ENCODE peak calls at places on chromosomes 13 and 19, in ten cellular contexts. One of them, this sample, is unnamed.

GRCh38 chr19:15587663-15588062 is 27.4 kb upstream of the CYP4F8 start:
- DNase-seq in cardiac fibroblast: no peak
- DNase-seq in AG04449: no peak
- DNase-seq in HFF-Myc: no peak
- DNase-seq in right lobe of liver: peak
- DNase-seq in osteoblast: peak
- DNase-seq in fibroblast of lung: no peak
- DNase-seq in OCI-LY7: no peak
- DNase-seq in spleen: peak
- DNase-seq in colonic mucosa: no peak
- DNase-seq in this sample: no peak

GRCh38 chr13:110546933-110547332 is 14.6 kb downstream of the RAB20 start:
- DNase-seq in cardiac fibroblast: peak
- DNase-seq in AG04449: peak
- DNase-seq in HFF-Myc: no peak
- DNase-seq in right lobe of liver: peak
- DNase-seq in osteoblast: peak
- DNase-seq in fibroblast of lung: peak
- DNase-seq in OCI-LY7: no peak
- DNase-seq in spleen: peak
- DNase-seq in colonic mucosa: peak
- DNase-seq in this sample: peak

GRCh38 chr13:110349239-110349638 is 42.2 kb downstream of the COL4A2 start:
- DNase-seq in cardiac fibroblast: no peak
- DNase-seq in AG04449: no peak
- DNase-seq in HFF-Myc: no peak
- DNase-seq in right lobe of liver: no peak
- DNase-seq in osteoblast: no peak
- DNase-seq in fibroblast of lung: no peak
- DNase-seq in OCI-LY7: no peak
- DNase-seq in spleen: no peak
- DNase-seq in colonic mucosa: no peak
- DNase-seq in this sample: no peak

GRCh38 chr19:41876847-41877489 is at the start of gene CD79A:
- DNase-seq in cardiac fibroblast: no peak
- DNase-seq in AG04449: no peak
- DNase-seq in HFF-Myc: no peak
- DNase-seq in right lobe of liver: no peak
- DNase-seq in osteoblast: no peak
- DNase-seq in fibroblast of lung: no peak
- DNase-seq in OCI-LY7: peak
- DNase-seq in spleen: peak
- DNase-seq in colonic mucosa: no peak
- DNase-seq in this sample: no peak

GRCh38 chr19:42086188-42086736 is 10.3 kb downstream of the ZNF574 start:
- DNase-seq in cardiac fibroblast: no peak
- DNase-seq in AG04449: no peak
- DNase-seq in HFF-Myc: no peak
- DNase-seq in right lobe of liver: no peak
- DNase-seq in osteoblast: peak
- DNase-seq in fibroblast of lung: no peak
- DNase-seq in OCI-LY7: no peak
- DNase-seq in spleen: peak
- DNase-seq in colonic mucosa: no peak
- DNase-seq in this sample: no peak

GRCh38 chr19:38799104-38799503 is 10.1 kb downstream of the LGALS7B start:
- DNase-seq in cardiac fibroblast: no peak
- DNase-seq in AG04449: no peak
- DNase-seq in HFF-Myc: no peak
- DNase-seq in right lobe of liver: no peak
- DNase-seq in osteoblast: no peak
- DNase-seq in fibroblast of lung: peak
- DNase-seq in OCI-LY7: no peak
- DNase-seq in spleen: peak
- DNase-seq in colonic mucosa: no peak
- DNase-seq in this sample: peak

GRCh38 chr19:10209305-10209704 is 14.6 kb upstream of the DNMT1 start:
- DNase-seq in cardiac fibroblast: peak
- DNase-seq in AG04449: no peak
- DNase-seq in HFF-Myc: no peak
- DNase-seq in right lobe of liver: no peak
- DNase-seq in osteoblast: peak
- DNase-seq in fibroblast of lung: peak
- DNase-seq in OCI-LY7: no peak
- DNase-seq in spleen: no peak
- DNase-seq in colonic mucosa: no peak
- DNase-seq in this sample: peak

GRCh38 chr19:33040994-33041827 is 23.5 kb downstream of the RHPN2 start:
- DNase-seq in cardiac fibroblast: peak
- DNase-seq in AG04449: no peak
- DNase-seq in HFF-Myc: no peak
- DNase-seq in right lobe of liver: peak
- DNase-seq in osteoblast: peak
- DNase-seq in fibroblast of lung: no peak
- DNase-seq in OCI-LY7: no peak
- DNase-seq in spleen: no peak
- DNase-seq in colonic mucosa: peak
- DNase-seq in this sample: peak

GRCh38 chr13:77810430-77810829 is 108.2 kb downstream of the EDNRB start:
- DNase-seq in cardiac fibroblast: peak
- DNase-seq in AG04449: no peak
- DNase-seq in HFF-Myc: no peak
- DNase-seq in right lobe of liver: no peak
- DNase-seq in osteoblast: no peak
- DNase-seq in fibroblast of lung: peak
- DNase-seq in OCI-LY7: peak
- DNase-seq in spleen: no peak
- DNase-seq in colonic mucosa: no peak
- DNase-seq in this sample: peak

GRCh38 chr19:3017923-3018322 is 11.2 kb downstream of the TLE2 start:
- DNase-seq in cardiac fibroblast: no peak
- DNase-seq in AG04449: no peak
- DNase-seq in HFF-Myc: no peak
- DNase-seq in right lobe of liver: no peak
- DNase-seq in osteoblast: no peak
- DNase-seq in fibroblast of lung: no peak
- DNase-seq in OCI-LY7: no peak
- DNase-seq in spleen: no peak
- DNase-seq in colonic mucosa: no peak
- DNase-seq in this sample: no peak

GRCh38 chr13:102914629-102914935 is 68.8 kb downstream of the ERCC5 start:
- DNase-seq in cardiac fibroblast: no peak
- DNase-seq in AG04449: no peak
- DNase-seq in HFF-Myc: no peak
- DNase-seq in right lobe of liver: no peak
- DNase-seq in osteoblast: no peak
- DNase-seq in fibroblast of lung: no peak
- DNase-seq in OCI-LY7: no peak
- DNase-seq in spleen: no peak
- DNase-seq in colonic mucosa: no peak
- DNase-seq in this sample: no peak

GRCh38 chr13:24254151-24254810 is 55.1 kb upstream of the C1QTNF9 start:
- DNase-seq in cardiac fibroblast: peak
- DNase-seq in AG04449: no peak
- DNase-seq in HFF-Myc: no peak
- DNase-seq in right lobe of liver: no peak
- DNase-seq in osteoblast: peak
- DNase-seq in fibroblast of lung: peak
- DNase-seq in OCI-LY7: no peak
- DNase-seq in spleen: no peak
- DNase-seq in colonic mucosa: no peak
- DNase-seq in this sample: peak

GRCh38 chr19:27858981-27859581 is 1353.9 kb downstream of the UQCRFS1 start:
- DNase-seq in cardiac fibroblast: no peak
- DNase-seq in AG04449: no peak
- DNase-seq in HFF-Myc: no peak
- DNase-seq in right lobe of liver: no peak
- DNase-seq in osteoblast: no peak
- DNase-seq in fibroblast of lung: no peak
- DNase-seq in OCI-LY7: no peak
- DNase-seq in spleen: no peak
- DNase-seq in colonic mucosa: no peak
- DNase-seq in this sample: no peak

GRCh38 chr13:72677431-72677830 is 50.0 kb downstream of the MZT1 start:
- DNase-seq in cardiac fibroblast: no peak
- DNase-seq in AG04449: no peak
- DNase-seq in HFF-Myc: no peak
- DNase-seq in right lobe of liver: no peak
- DNase-seq in osteoblast: no peak
- DNase-seq in fibroblast of lung: no peak
- DNase-seq in OCI-LY7: no peak
- DNase-seq in spleen: no peak
- DNase-seq in colonic mucosa: no peak
- DNase-seq in this sample: no peak

GRCh38 chr13:26017196-26017921 is 34.5 kb downstream of the SHISA2 start:
- DNase-seq in cardiac fibroblast: no peak
- DNase-seq in AG04449: no peak
- DNase-seq in HFF-Myc: no peak
- DNase-seq in right lobe of liver: no peak
- DNase-seq in osteoblast: no peak
- DNase-seq in fibroblast of lung: no peak
- DNase-seq in OCI-LY7: no peak
- DNase-seq in spleen: no peak
- DNase-seq in colonic mucosa: no peak
- DNase-seq in this sample: no peak

DNA sequence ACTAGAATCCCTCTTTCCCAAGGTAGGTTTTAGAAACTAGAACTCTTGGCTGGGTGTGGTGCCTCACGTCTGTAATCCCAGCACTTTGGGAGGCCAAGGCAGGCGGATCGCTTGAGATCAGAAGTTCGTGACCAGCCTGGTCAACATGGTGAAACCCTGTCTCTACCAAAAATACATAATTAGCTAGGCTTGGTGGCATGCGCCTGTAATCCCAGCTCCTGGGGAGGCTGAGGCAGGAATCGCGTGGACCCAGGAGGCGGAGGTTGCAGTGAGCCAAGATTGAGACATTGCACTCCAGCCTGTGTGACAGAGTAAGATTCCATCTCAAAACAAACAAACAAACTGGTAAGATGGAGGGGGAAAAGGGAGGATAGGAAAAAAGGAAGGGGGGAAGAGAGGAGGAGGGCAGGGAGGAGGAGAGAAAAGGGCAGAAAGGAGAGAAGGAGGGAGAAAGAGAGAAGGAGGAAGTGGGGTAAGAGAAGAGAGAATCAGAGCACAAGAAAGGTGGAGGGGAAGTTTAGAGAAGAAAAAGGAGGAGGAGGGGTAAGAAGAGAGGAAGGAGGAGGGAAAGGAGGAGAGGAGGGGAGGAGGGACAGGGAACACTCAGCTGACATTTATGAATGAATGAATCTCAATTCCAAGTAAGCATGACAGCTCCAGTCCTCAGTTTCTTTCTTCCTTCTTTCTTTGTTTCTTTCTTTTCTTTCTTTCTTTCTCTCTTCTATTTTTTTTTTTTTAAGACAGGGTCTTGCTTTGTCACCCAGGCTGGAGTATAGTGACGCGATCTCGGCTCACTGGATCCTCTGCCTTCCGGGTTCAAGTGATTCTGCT is 2.6 kb upstream of the SLC27A1 start:
- DNase-seq in cardiac fibroblast: no peak
- DNase-seq in AG04449: no peak
- DNase-seq in HFF-Myc: no peak
- DNase-seq in right lobe of liver: no peak
- DNase-seq in osteoblast: no peak
- DNase-seq in fibroblast of lung: no peak
- DNase-seq in OCI-LY7: no peak
- DNase-seq in spleen: no peak
- DNase-seq in colonic mucosa: no peak
- DNase-seq in this sample: no peak
- H3K4me3 ChIP-seq in cardiac fibroblast: no peak
- H3K4me3 ChIP-seq in AG04449: no peak
- H3K4me3 ChIP-seq in HFF-Myc: no peak
- H3K4me3 ChIP-seq in right lobe of liver: no peak
- H3K4me3 ChIP-seq in osteoblast: no peak
- H3K4me3 ChIP-seq in fibroblast of lung: no peak
- H3K4me3 ChIP-seq in OCI-LY7: no peak
- H3K4me3 ChIP-seq in spleen: no peak
- H3K4me3 ChIP-seq in colonic mucosa: no peak
- H3K4me3 ChIP-seq in this sample: no peak

GRCh38 chr13:95530178-95530577 is 22.3 kb upstream of the CLDN10 start:
- DNase-seq in cardiac fibroblast: peak
- DNase-seq in AG04449: no peak
- DNase-seq in HFF-Myc: no peak
- DNase-seq in right lobe of liver: no peak
- DNase-seq in osteoblast: peak
- DNase-seq in fibroblast of lung: peak
- DNase-seq in OCI-LY7: no peak
- DNase-seq in spleen: no peak
- DNase-seq in colonic mucosa: no peak
- DNase-seq in this sample: peak
- TF ChIP-seq CTCF in cardiac fibroblast: no peak
- TF ChIP-seq CTCF in AG04449: no peak
- TF ChIP-seq CTCF in HFF-Myc: no peak
- TF ChIP-seq CTCF in right lobe of liver: no peak
- TF ChIP-seq CTCF in osteoblast: no peak
- TF ChIP-seq CTCF in fibroblast of lung: no peak
- TF ChIP-seq CTCF in OCI-LY7: no peak
- TF ChIP-seq CTCF in spleen: no peak
- TF ChIP-seq CTCF in colonic mucosa: no peak
- TF ChIP-seq CTCF in this sample: no peak

GRCh38 chr19:13987101-13987890 is 18.8 kb downstream of the RFX1 start:
- DNase-seq in cardiac fibroblast: no peak
- DNase-seq in AG04449: no peak
- DNase-seq in HFF-Myc: no peak
- DNase-seq in right lobe of liver: no peak
- DNase-seq in osteoblast: peak
- DNase-seq in fibroblast of lung: no peak
- DNase-seq in OCI-LY7: no peak
- DNase-seq in spleen: peak
- DNase-seq in colonic mucosa: no peak
- DNase-seq in this sample: no peak
- H3K4me3 ChIP-seq in cardiac fibroblast: no peak
- H3K4me3 ChIP-seq in AG04449: no peak
- H3K4me3 ChIP-seq in HFF-Myc: no peak
- H3K4me3 ChIP-seq in right lobe of liver: no peak
- H3K4me3 ChIP-seq in osteoblast: no peak
- H3K4me3 ChIP-seq in fibroblast of lung: no peak
- H3K4me3 ChIP-seq in OCI-LY7: peak
- H3K4me3 ChIP-seq in spleen: no peak
- H3K4me3 ChIP-seq in colonic mucosa: no peak
- H3K4me3 ChIP-seq in this sample: no peak

DNA sequence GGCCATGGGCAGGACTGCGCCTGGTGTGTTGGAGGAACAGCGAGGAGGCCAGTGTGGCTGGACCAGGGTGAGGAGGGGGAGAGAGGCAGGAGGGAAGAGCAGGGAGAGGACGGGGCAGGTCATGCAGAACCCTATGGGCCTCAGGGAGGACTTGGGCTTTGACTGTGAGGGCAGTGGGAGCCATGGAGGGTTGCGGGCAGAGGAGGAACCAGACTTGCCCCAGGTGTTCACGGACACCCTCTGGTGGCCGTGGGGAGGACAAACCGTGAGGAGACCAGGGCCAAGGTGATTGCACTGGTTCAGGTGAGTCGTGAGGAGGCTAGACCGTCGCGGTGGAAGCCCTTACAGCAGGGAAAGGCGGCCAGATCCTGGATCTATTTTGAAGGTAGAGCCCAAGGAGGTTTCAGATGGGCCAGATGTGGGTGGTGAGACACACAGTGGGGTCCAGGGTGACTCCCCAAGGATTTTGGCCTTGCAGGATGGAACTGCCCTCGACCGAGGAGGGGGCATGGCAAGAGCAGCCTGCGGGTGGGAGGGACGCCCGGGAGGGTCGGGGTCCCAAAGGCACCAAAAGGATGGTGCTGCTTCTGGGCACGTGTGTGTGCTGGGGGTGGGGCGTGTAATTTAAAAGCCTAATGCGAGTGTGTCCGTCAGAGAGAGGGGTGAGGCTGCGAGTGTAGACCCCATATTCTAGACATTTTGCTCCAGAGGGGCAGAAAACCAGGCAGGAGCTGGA is 2.7 kb upstream of the REXO1 start:
- DNase-seq in cardiac fibroblast: no peak
- DNase-seq in AG04449: no peak
- DNase-seq in HFF-Myc: no peak
- DNase-seq in right lobe of liver: no peak
- DNase-seq in osteoblast: no peak
- DNase-seq in fibroblast of lung: no peak
- DNase-seq in OCI-LY7: no peak
- DNase-seq in spleen: peak
- DNase-seq in colonic mucosa: no peak
- DNase-seq in this sample: no peak
- TF ChIP-seq CTCF in cardiac fibroblast: peak
- TF ChIP-seq CTCF in AG04449: peak
- TF ChIP-seq CTCF in HFF-Myc: peak
- TF ChIP-seq CTCF in right lobe of liver: peak
- TF ChIP-seq CTCF in osteoblast: no peak
- TF ChIP-seq CTCF in fibroblast of lung: no peak
- TF ChIP-seq CTCF in OCI-LY7: peak
- TF ChIP-seq CTCF in spleen: no peak
- TF ChIP-seq CTCF in colonic mucosa: no peak
- TF ChIP-seq CTCF in this sample: no peak